ENCODE peak calls at places on chromosome 3, in four cellular contexts. N, A, J and T are unnamed samples.

GRCh38 chr3:52144796-52145735 is 9.2 kb downstream of the POC1A start:
- DNase-seq in J (no peak), N (no peak), A (no peak), T (no peak)

GRCh38 chr3:177830411-177830849 is 633.1 kb upstream of the TBL1XR1 start:
- DNase-seq in J (no peak), N (no peak), A (no peak), T (no peak)

GRCh38 chr3:30510596-30510995 is 95.8 kb upstream of the TGFBR2 start:
- DNase-seq in A (no peak), N (no peak), J (no peak), T (no peak)

GRCh38 chr3:148036331-148036881 is 627.2 kb downstream of the ZIC1 start:
- DNase-seq in J (no peak), A (no peak), N (peak), T (no peak)

GRCh38 chr3:148932976-148933375 is 58.4 kb upstream of the GYG1 start:
- DNase-seq in J (no peak), N (no peak), A (no peak), T (no peak)

GRCh38 chr3:122824465-122825379 is 29.9 kb downstream of the SLC49A4 start:
- DNase-seq in J (no peak), N (no peak), A (no peak), T (no peak)

GRCh38 chr3:192410684-192410960 is 316.7 kb downstream of the FGF12 start:
- DNase-seq in J (no peak), N (no peak), A (no peak), T (no peak)

GRCh38 chr3:101902041-101902440 is 52.7 kb downstream of the NFKBIZ start:
- DNase-seq in J (peak), A (no peak), N (peak), T (peak)

GRCh38 chr3:69370156-69370944 is 15.5 kb downstream of the FRMD4B start:
- DNase-seq in A (no peak), N (no peak), J (no peak), T (no peak)

GRCh38 chr3:172591876-172592771 is 68.9 kb upstream of the TNFSF10 start:
- DNase-seq in N (peak), A (no peak), J (no peak), T (no peak)

GRCh38 chr3:177597325-177598109 is 400.2 kb upstream of the TBL1XR1 start:
- DNase-seq in A (peak), J (no peak), N (peak), T (no peak)

GRCh38 chr3:77189684-77190083 is 149.8 kb downstream of the ROBO2 start:
- DNase-seq in N (no peak), J (no peak), A (no peak), T (no peak)

GRCh38 chr3:29100292-29100691 is 180.6 kb upstream of the RBMS3 start:
- DNase-seq in N (no peak), A (no peak), J (no peak), T (no peak)

GRCh38 chr3:128074851-128075515 is 22.7 kb downstream of the SEC61A1 start:
- DNase-seq in J (no peak), A (no peak), N (no peak), T (no peak)

GRCh38 chr3:195921334-195921771 is 13.0 kb upstream of the TNK2 start:
- DNase-seq in N (no peak), J (no peak), A (no peak), T (no peak)

GRCh38 chr3:190279690-190280089 is 42.6 kb downstream of the CLDN1 start:
- DNase-seq in N (no peak), J (no peak), A (no peak), T (no peak)

GRCh38 chr3:172520332-172520831 is 2.8 kb downstream of the TNFSF10 start:
- DNase-seq in N (peak), A (no peak), J (peak), T (peak)

GRCh38 chr3:176514297-176514696 is 683.0 kb downstream of the TBL1XR1 start:
- DNase-seq in N (no peak), A (peak), J (no peak), T (no peak)

GRCh38 chr3:57998366-57999283 is 9.6 kb upstream of the FLNB start:
- DNase-seq in J (no peak), A (peak), N (no peak), T (no peak)

GRCh38 chr3:43285644-43286043 is 696 bp upstream of the SNRK start:
- DNase-seq in A (no peak), N (no peak), J (no peak), T (no peak)

GRCh38 chr3:185992801-185993467 is 55.1 kb upstream of the TRA2B start:
- DNase-seq in J (no peak), N (no peak), A (no peak), T (peak)

GRCh38 chr3:127003175-127003555 is 20.2 kb downstream of the PLXNA1 start:
- DNase-seq in J (no peak), A (no peak), N (no peak), T (no peak)

GRCh38 chr3:46989146-46989810 is 9.8 kb downstream of the NBEAL2 start:
- DNase-seq in J (no peak), N (no peak), A (no peak), T (no peak)

GRCh38 chr3:52682016-52682415 is 3.7 kb downstream of the PBRM1 start:
- DNase-seq in N (peak), J (no peak), A (peak), T (no peak)

GRCh38 chr3:14438262-14438661 is 35.9 kb downstream of the SLC6A6 start:
- DNase-seq in N (no peak), A (no peak), J (no peak), T (no peak)
- H3K4me3 ChIP-seq in N (no peak), A (no peak), J (no peak), T (no peak)

GRCh38 chr3:104460477-104461406 is 906.0 kb upstream of the ALCAM start:
- DNase-seq in J (no peak), N (peak), A (peak), T (peak)
- TF ChIP-seq CTCF in J (peak), N (peak), A (peak), T (peak)

GRCh38 chr3:105729662-105730061 is 139.2 kb downstream of the CBLB start:
- DNase-seq in J (no peak), A (no peak), N (no peak), T (no peak)
- H3K4me3 ChIP-seq in J (no peak), A (no peak), N (no peak), T (no peak)

DNA sequence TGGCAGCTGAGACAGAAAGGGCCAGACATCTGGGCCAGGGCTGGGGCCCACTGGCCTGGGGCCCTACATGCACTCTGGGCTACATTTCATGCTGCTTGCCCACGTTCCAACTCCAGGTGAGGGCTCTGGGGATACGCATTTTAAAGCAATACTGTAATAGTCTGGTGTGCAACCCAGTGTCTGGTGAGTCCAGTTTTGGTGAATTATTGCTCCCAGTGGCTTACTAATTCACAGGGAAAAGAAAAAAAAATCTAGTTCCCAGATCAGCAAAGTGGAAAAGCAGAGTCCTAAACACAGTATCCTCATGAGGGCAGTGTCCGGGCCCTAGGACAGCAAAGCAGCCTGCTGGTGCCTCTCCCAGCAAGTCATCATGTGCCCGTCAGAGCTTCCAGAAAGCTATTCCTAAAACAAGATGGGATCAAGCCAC is 82.4 kb downstream of the CCNL1 start:
- DNase-seq in N (no peak), A (no peak), J (no peak), T (no peak)
- TF ChIP-seq CTCF in N (peak), A (no peak), J (no peak), T (peak)